ENCODE peak calls at places on chromosomes 11 and 22, in seven cellular contexts. V is H1, P is DND-41, L is keratinocyte, H is neural progenitor cell, W is HCT116, Q is GM23248. B is an unnamed sample. For H3K9me3, the result is how much of the 10 kb centered on the place peaks cover.

GRCh38 chr11:2827792-2828191 is 57.8 kb downstream of the CDKN1C start:
- DNase-seq in V (no peak), P (no peak), L (no peak), H (no peak), W (no peak), Q (no peak), B (no peak)

GRCh38 chr11:100247701-100248100 is 439.4 kb upstream of the ARHGAP42 start:
- DNase-seq in V (no peak), P (no peak), L (no peak), H (no peak), W (no peak), Q (no peak), B (no peak)

GRCh38 chr11:17813391-17814059 is 78.9 kb downstream of the KCNC1 start:
- DNase-seq in V (no peak), P (no peak), L (no peak), H (no peak), W (no peak), Q (no peak), B (peak)

GRCh38 chr22:41915035-41915782 is at the start of gene SHISA8:
- DNase-seq in V (no peak), P (no peak), L (no peak), H (peak), W (no peak), Q (peak), B (peak)

GRCh38 chr22:38346506-38346905 is 29.3 kb upstream of the CSNK1E start:
- DNase-seq in V (peak), P (no peak), L (no peak), H (no peak), W (no peak), Q (no peak), B (no peak)

GRCh38 chr11:134503104-134503503 is 91.1 kb upstream of the B3GAT1 start:
- DNase-seq in V (no peak), P (no peak), L (no peak), H (peak), W (no peak), Q (no peak), B (no peak)

GRCh38 chr11:12983331-12983730 is 25.8 kb upstream of the RASSF10 start:
- DNase-seq in V (no peak), P (no peak), L (no peak), H (no peak), W (no peak), Q (no peak), B (no peak)

GRCh38 chr11:38100836-38101235 is 1502.8 kb upstream of the RAG2 start:
- DNase-seq in V (no peak), P (no peak), L (no peak), H (no peak), W (no peak), Q (no peak), B (no peak)

GRCh38 chr11:120873966-120874365 is 149.9 kb upstream of the TBCEL start:
- DNase-seq in V (no peak), P (no peak), L (no peak), H (no peak), W (no peak), Q (no peak), B (no peak)

GRCh38 chr11:17403977-17404759 is 15.7 kb upstream of the KCNJ11 start:
- DNase-seq in V (no peak), P (no peak), L (no peak), H (no peak), W (no peak), Q (peak), B (peak)

GRCh38 chr22:48222742-48223487 is 1460.5 kb downstream of the TBC1D22A start:
- DNase-seq in V (peak), P (no peak), L (no peak), H (no peak), W (no peak), Q (no peak), B (no peak)

GRCh38 chr11:94755494-94755893 is 12.7 kb upstream of the AMOTL1 start:
- DNase-seq in V (no peak), P (no peak), L (no peak), H (no peak), W (no peak), Q (no peak), B (no peak)

GRCh38 chr22:48146426-48146825 is 1384.0 kb downstream of the TBC1D22A start:
- DNase-seq in V (no peak), P (no peak), L (no peak), H (no peak), W (no peak), Q (no peak), B (no peak)

GRCh38 chr22:48857202-48857805 is 970.4 kb downstream of the BRD1 start:
- DNase-seq in V (no peak), P (no peak), L (no peak), H (no peak), W (no peak), Q (no peak), B (no peak)

GRCh38 chr22:26414347-26414746 is 14.7 kb upstream of the ASPHD2 start:
- DNase-seq in V (no peak), P (no peak), L (no peak), H (no peak), W (no peak), Q (no peak), B (no peak)

DNA sequence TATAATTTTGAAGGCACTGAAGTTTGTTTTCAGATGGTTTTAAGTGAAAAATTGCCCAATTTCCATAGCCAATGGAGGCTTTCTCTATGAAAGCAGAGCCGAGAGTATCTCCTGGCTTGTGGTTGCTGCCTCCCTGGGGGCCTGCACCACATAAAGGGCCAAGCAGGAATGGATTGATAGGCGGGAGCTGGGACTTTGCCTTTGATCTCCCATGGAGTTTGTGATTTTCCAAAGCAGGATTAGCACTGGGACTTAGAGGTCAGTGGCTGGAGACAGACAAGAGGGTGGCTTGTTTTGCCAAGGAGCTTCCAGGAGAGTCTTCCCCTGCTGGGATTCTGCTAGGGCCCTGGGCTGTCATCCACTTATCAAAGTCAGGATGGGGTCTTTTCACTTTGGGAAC is 40.7 kb upstream of the OLFML1 start:
- DNase-seq in V (no peak), P (no peak), L (no peak), H (peak), W (no peak), Q (no peak), B (no peak)
- H3K4me3 ChIP-seq in V (no peak), P (no peak), L (no peak), H (no peak), W (no peak), Q (no peak), B (no peak)

GRCh38 chr11:20604864-20605601 is 5.6 kb downstream of the SLC6A5 start:
- DNase-seq in V (no peak), P (no peak), L (no peak), H (no peak), W (no peak), Q (no peak), B (no peak)
- TF ChIP-seq EZH2 in V (no peak), P (no peak), L (peak), H (no peak), W (no peak), Q (no peak), B (peak)

DNA sequence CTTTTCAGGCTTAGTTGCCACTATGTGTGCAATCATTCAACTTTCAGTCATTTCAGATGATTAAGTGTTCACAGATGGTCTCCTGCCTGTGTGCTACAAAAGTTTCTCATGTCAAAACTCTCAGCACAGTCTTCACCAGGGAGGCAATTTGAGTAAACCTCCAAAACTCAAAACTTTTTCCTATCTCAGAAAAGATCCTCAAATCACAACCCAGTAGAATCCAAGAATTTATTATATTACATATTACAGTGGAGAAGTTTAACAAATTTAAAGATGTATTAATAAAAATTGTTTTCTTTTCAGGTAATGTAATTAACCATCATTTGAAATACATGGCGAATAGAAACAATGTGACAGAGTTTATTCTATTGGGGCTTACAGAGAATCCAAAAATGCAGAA is at the start of gene OR4C13:
- DNase-seq in V (no peak), P (no peak), L (no peak), H (no peak), W (no peak), Q (no peak), B (no peak)
- H3K9me3 ChIP-seq in V (under half), P (under half), L (under half), H (under half), W (under half), Q (under half), B (under half)

GRCh38 chr11:66864172-66864901 is 7.5 kb downstream of the LRFN4 start:
- DNase-seq in V (no peak), P (no peak), L (no peak), H (no peak), W (no peak), Q (no peak), B (no peak)
- H3K4me3 ChIP-seq in V (no peak), P (no peak), L (no peak), H (no peak), W (no peak), Q (no peak), B (no peak)

DNA sequence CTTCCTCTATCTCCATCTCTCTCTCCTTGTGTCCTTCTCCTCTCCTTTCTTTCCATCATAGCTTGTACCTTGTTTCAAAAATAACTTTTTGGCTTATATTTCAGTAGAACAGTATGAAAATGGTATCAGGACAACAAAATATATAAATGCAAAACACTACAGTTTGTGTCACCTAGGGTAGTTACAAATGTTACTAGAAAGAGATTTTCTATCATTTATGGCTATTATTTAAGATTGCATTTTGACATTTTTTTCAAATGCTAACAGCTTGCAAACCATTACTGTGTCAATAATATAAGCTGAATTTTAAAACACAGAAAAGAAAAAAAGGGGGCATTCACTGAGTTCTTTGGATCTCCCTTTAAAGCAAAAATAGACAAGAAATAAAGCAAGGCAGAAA is 392.3 kb upstream of the LRRC4C start:
- DNase-seq in V (no peak), P (no peak), L (no peak), H (no peak), W (no peak), Q (no peak), B (no peak)
- TF ChIP-seq EZH2 in V (no peak), P (no peak), L (no peak), H (no peak), W (no peak), Q (no peak), B (no peak)

GRCh38 chr11:115249179-115249578 is 255.0 kb downstream of the CADM1 start:
- DNase-seq in V (no peak), P (no peak), L (no peak), H (no peak), W (no peak), Q (no peak), B (no peak)
- H3K9me3 ChIP-seq in V (under half), P (under half), L (under half), H (under half), W (under half), Q (under half), B (under half)

DNA sequence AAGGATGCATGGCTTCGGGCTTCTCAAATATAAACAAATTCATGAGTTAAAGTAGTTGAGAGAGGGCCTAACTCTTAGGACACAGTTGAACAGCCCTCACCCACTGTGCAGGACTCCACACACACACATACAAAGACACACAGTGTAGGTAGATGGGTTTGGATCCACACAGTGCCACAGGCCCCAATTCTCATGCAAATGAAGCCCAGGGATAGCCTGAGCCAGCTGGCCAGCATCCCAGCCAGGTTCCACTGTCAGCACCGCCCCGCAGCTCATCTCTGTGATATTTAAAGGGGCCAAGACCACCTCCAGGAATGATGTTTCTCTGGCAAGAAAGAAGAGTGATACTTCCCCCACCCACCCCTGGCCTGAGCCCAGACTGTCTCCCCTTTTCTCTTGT is 11.7 kb downstream of the SLC35C1 start:
- DNase-seq in V (peak), P (no peak), L (no peak), H (peak), W (no peak), Q (no peak), B (no peak)
- H3K4me3 ChIP-seq in V (no peak), P (no peak), L (no peak), H (no peak), W (no peak), Q (no peak), B (no peak)

GRCh38 chr11:46391186-46391577 is 394 bp downstream of the CHRM4 start:
- DNase-seq in V (peak), P (no peak), L (no peak), H (no peak), W (no peak), Q (no peak), B (no peak)

GRCh38 chr11:46390331-46391171 is 1.0 kb downstream of the CHRM4 start:
- DNase-seq in V (peak), P (no peak), L (no peak), H (peak), W (no peak), Q (no peak), B (no peak)

GRCh38 chr11:46393231-46393616 is 1.6 kb upstream of the CHRM4 start:
- DNase-seq in V (no peak), P (no peak), L (no peak), H (no peak), W (no peak), Q (no peak), B (no peak)

GRCh38 chr11:46392421-46393230 is 1.1 kb upstream of the CHRM4 start:
- DNase-seq in V (peak), P (peak), L (peak), H (peak), W (no peak), Q (peak), B (peak)

DNA sequence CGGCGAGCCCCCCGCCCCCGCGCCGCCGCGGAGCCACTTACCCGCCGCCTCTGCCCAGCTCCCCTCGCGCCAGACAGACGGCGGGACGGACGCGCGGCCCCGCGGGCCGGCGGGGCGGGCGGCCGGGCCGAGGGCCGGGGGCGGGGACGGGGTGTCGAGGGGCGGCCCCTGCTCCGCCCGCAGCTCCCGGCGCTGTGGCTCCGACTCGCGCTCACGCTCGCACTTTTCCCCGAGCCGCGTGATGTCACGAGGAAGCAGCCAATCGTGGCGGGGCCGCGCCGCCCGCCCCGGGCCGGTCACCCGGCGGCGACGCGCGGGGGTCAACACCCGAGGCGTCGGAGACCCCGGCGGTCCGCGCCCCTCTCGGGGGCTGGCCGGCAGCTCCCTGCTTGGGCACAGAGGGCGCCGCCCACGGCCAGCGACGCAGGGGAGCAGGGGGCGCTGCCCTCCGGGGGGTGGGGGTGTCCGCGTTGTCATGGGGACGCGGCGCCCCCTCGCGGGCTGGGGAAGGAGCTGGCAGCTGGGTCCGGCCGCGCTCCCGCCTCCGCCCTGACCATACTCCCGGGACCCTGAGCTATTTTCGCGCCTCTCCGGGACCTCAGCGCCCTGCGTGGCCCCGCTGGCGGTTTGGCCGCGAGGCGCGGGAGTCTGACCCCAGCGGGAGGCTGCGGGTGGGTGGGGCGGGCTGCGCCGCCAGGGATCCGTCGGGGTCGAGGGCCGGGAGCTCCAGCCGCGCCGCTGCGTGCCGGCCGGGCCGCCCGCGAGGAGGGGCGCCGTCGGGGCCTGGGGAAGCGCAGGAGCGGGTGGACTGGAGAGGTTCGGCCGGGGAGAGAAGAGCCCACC is at the start of gene CHRM4:
- DNase-seq in V (peak), P (no peak), L (no peak), H (peak), W (no peak), Q (peak), B (no peak)
- TF ChIP-seq EZH2 in V (no peak), P (no peak), L (no peak), H (no peak), W (no peak), Q (no peak), B (peak)

B was measured in astrocyte.